ENCODE peak calls at places on chromosomes 16 and 17, in four cellular contexts. H, K, Y and L are unnamed samples.
A peak's percentile ranks its signal among the peaks of the same experiment; 100 is the strongest.

GRCh38 chr17:19671433-19671832 is 22.9 kb downstream of the ALDH3A2 start:
- DNase-seq in K (no peak), Y (no peak), H (no peak), L (no peak)

GRCh38 chr17:39141294-39141693 is 10.1 kb downstream of the PLXDC1 start:
- DNase-seq in Y (no peak), K (no peak), H (no peak), L (no peak)

GRCh38 chr17:74442670-74443515 is 11.0 kb downstream of the GPRC5C start:
- DNase-seq in K (peak; percentile 78), Y (peak; percentile 87), H (peak; percentile 82), L (no peak)

GRCh38 chr16:56547120-56547948 is 17.5 kb upstream of the MT4 start:
- DNase-seq in H (no peak), K (peak; percentile 83), Y (no peak), L (no peak)

GRCh38 chr17:3658784-3659449 is 9.5 kb downstream of the TAX1BP3 start:
- DNase-seq in Y (no peak), K (no peak), H (no peak), L (no peak)

GRCh38 chr17:2709173-2709661 is 2.3 kb downstream of the CLUH start:
- DNase-seq in Y (no peak), K (peak; percentile 58), H (no peak), L (no peak)

GRCh38 chr17:1746975-1747543 is 4.4 kb downstream of the SERPINF2 start:
- DNase-seq in K (peak; percentile 94), H (peak; percentile 67), Y (no peak), L (no peak)

GRCh38 chr17:28726396-28726911 is 421 bp upstream of the TLCD1 start:
- DNase-seq in H (no peak), Y (no peak), K (no peak), L (peak; percentile 81)

GRCh38 chr17:47812146-47812920 is 9.3 kb downstream of the OSBPL7 start:
- DNase-seq in Y (no peak), K (no peak), H (no peak), L (no peak)

GRCh38 chr16:70805380-70805779 is 4.4 kb upstream of the VAC14 start:
- DNase-seq in Y (no peak), H (no peak), K (peak; percentile 57), L (no peak)

GRCh38 chr17:40458001-40458791 is 14.9 kb downstream of the IGFBP4 start:
- DNase-seq in Y (no peak), H (peak; percentile 63), K (no peak), L (no peak)

GRCh38 chr17:31386542-31387075 is 4.9 kb upstream of the RAB11FIP4 start:
- DNase-seq in Y (no peak), K (no peak), H (no peak), L (no peak)

GRCh38 chr17:68704897-68705296 is 103.7 kb upstream of the FAM20A start:
- DNase-seq in H (no peak), Y (no peak), K (no peak), L (no peak)

GRCh38 chr16:4315185-4316102 is at the start of gene GLIS2:
- DNase-seq in K (no peak), H (peak; percentile 80), Y (peak; percentile 66), L (no peak)

GRCh38 chr17:18261146-18261515 is 669 bp downstream of the MIEF2 start:
- DNase-seq in K (peak; percentile 71), H (peak; percentile 73), Y (no peak), L (no peak)

GRCh38 chr17:45414997-45415881 is 17.4 kb downstream of the ARHGAP27 start:
- DNase-seq in Y (no peak), H (no peak), K (no peak), L (no peak)

GRCh38 chr17:55664287-55664686 is 58.4 kb downstream of the TMEM100 start:
- DNase-seq in H (no peak), K (no peak), Y (no peak), L (no peak)

GRCh38 chr16:89130448-89130847 is 36.8 kb downstream of the ACSF3 start:
- DNase-seq in K (no peak), Y (no peak), H (no peak), L (no peak)

GRCh38 chr17:4043862-4044261 is 79.6 kb upstream of the ATP2A3 start:
- DNase-seq in Y (no peak), H (no peak), K (no peak), L (no peak)

GRCh38 chr17:73338050-73338491 is 26.3 kb upstream of the CDC42EP4 start:
- DNase-seq in K (no peak), Y (no peak), H (peak; percentile 66), L (no peak)

GRCh38 chr17:73338566-73339247 is 26.9 kb upstream of the CDC42EP4 start:
- DNase-seq in K (no peak), H (no peak), Y (no peak), L (no peak)

GRCh38 chr17:73342057-73342522 is 30.3 kb upstream of the CDC42EP4 start:
- DNase-seq in K (peak; percentile 86), Y (peak; percentile 58), H (peak; percentile 96), L (no peak)

GRCh38 chr17:73341350-73342056 is 29.7 kb upstream of the CDC42EP4 start:
- DNase-seq in Y (no peak), H (peak; percentile 50), K (peak; percentile 33), L (no peak)

GRCh38 chr17:73340093-73340596 is 28.3 kb upstream of the CDC42EP4 start:
- DNase-seq in Y (no peak), H (peak; percentile 86), K (peak; percentile 99), L (no peak)
- TF ChIP-seq CTCF in Y (no peak), H (no peak), K (peak; percentile 61), L (no peak)

GRCh38 chr17:5399767-5400166 is 19.7 kb downstream of the NUP88 start:
- DNase-seq in K (no peak), Y (no peak), H (no peak), L (no peak)

GRCh38 chr17:5410594-5411272 is 8.7 kb downstream of the NUP88 start:
- DNase-seq in H (no peak), K (no peak), Y (no peak), L (no peak)

DNA sequence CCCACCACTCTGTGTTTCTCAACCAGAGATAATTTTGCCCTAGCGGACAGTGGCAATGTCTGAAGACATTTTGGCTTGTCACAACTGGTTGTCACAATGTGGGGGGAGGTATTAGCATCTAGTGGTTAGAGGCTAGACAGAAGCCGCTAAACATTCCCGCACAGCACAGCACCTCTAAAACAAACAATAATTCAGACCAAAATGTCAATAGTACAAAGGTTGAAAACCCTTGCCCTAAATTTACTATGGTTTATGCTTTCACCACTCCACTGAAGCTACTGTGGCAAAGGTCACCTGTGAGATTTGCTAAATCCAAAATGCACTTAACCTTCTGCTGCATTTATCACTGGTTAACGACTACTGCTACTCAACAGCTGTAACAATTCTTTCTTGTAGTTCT is 14.1 kb downstream of the NUP88 start:
- DNase-seq in K (no peak), Y (no peak), H (no peak), L (no peak)
- TF ChIP-seq CTCF in K (no peak), Y (no peak), H (no peak), L (no peak)

DNA sequence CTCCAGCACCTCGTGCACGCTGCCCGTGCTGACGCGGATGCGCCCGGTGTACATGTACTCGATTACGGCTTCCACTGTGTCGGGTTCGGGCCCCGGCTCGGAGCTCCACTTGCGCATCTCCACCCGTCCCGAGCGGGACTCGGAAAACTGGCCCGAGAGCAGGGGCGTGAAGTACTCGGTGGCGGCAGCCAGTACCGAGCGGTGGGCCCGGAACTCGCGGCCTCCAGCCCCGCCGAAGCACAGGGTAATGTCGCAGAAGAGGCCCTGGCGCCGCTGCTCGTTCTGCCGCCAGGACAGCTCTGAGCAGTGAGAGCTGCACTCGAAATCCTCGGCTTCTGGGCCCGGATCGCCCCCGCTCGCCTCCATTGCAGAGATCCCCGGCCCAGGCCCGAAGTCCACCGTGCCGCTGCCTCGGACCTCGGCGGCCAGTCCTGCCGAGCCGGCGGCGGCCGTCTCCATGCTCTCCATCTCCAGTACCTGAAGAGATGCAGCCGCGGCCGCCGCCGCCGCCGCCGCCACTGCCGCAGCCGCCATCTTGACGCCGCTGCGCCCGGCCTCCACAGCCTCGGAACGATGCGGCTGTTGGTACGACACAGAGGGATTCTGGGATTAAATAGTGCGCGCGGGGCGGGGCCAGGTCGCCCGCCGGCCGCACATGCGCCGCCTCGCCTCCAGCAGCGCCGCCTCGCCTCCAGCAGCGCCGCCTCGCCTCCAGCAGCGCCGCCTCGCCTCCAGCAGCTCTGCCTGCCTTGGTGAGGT is at the start of gene KLHL11:
- DNase-seq in Y (peak; percentile 79), H (peak; percentile 82), K (peak; percentile 77), L (peak; percentile 87)
- TF ChIP-seq CTCF in Y (no peak), H (peak; percentile 37), K (no peak), L (no peak)

DNA sequence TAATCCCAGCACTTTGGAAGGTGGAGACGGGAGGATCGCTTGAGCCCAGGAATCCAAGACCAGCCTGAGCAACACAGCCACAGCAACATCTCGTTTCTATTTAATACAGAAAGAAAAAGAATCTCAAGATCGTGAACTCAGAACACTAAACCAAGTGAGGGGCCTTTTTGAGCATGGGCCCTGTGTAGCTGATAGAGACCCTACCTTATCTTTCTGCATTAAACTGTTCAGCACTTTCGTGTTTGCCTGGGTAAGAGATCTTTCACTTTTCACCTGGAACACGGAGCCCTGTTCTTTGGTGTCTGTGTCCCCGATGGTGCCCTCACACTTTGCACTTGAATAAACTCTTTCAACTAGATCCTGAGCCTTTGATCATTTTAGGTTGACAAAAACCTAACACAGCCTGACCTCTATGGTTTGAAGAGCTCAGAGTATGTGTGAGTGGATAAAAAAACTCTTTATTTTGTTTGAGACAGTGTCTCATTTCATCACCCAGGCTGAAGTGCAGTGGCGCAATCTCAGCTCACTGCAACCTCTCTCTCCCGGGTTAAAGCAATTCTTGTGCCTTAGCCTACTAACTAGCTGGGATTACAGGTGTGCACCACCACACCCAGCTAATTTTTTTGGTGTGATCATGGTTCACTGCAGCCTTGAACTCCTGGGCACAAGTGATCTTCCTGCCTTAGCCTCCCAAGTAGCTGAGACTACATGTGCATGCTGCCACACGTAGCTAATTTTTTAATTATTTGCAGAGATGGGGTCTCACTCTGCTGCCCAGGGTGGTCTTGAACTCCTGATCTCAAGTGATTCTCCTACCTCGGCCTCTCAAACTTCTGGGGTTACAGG is 83.8 kb upstream of the GRIN2A start:
- DNase-seq in K (no peak), Y (no peak), H (no peak), L (no peak)
- TF ChIP-seq CTCF in K (no peak), Y (no peak), H (no peak), L (no peak)

GRCh38 chr17:59180626-59181025 is 25.1 kb downstream of the PRR11 start:
- DNase-seq in Y (no peak), H (no peak), K (no peak), L (no peak)
- TF ChIP-seq CTCF in Y (no peak), H (no peak), K (no peak), L (no peak)

GRCh38 chr16:48173877-48174276 is 18.1 kb upstream of the ABCC12 start:
- DNase-seq in H (no peak), K (no peak), Y (no peak), L (no peak)

GRCh38 chr16:48165961-48166578 is 10.3 kb upstream of the ABCC12 start:
- DNase-seq in K (peak; percentile 34), Y (no peak), H (no peak), L (no peak)

GRCh38 chr16:48168089-48168488 is 12.3 kb upstream of the ABCC12 start:
- DNase-seq in H (no peak), K (no peak), Y (no peak), L (no peak)

GRCh38 chr16:48172682-48173081 is 16.9 kb upstream of the ABCC12 start:
- DNase-seq in H (no peak), K (no peak), Y (no peak), L (no peak)

DNA sequence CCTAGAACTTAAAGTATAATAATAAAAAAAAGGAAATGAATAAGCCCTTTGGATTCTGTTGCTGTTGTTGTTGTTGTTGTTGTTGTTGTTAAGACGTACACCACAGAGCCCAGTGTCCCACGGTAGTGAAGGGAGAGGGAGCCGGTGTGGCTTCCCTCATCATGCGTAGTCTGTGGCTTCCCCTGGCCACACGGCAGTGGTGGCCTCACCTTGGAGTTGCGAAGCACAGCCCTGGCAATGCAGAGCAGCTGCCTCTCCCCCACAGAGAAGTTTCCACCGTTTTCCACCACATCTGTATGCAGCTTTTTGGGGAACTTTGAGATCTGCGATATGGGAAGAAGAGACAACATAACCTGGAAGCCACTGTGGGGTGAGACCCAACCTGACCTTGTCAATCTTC is 14.1 kb upstream of the ABCC12 start:
- DNase-seq in K (no peak), Y (no peak), H (no peak), L (no peak)
- TF ChIP-seq CTCF in K (no peak), Y (no peak), H (no peak), L (no peak)